ENCODE peak calls at places on chromosome 20, in ten cellular contexts. One of them, this sample, is unnamed.

GRCh38 chr20:51132286-51132810 is 109.4 kb upstream of the KCNG1 start:
- DNase-seq in pancreas: no peak
- DNase-seq in HCT116: no peak
- DNase-seq in NCI-H1417: no peak
- DNase-seq in stimulated activated CD4-positive, alpha-beta T cell treated with anti-CD3 and anti-CD28 coated beads, Interleukin-1b, Interleukin-23, amount 100 ng/mL, for 48 hours: no peak
- DNase-seq in HCEC 1CT: peak
- DNase-seq in non-pigmented ciliary epithelial cell: no peak
- DNase-seq in Peyer's patch: peak
- DNase-seq in ovary: no peak
- DNase-seq in HS-27A: no peak
- DNase-seq in this sample: no peak

GRCh38 chr20:49052334-49052733 is 6.2 kb downstream of the CSE1L start:
- DNase-seq in pancreas: no peak
- DNase-seq in HCT116: no peak
- DNase-seq in NCI-H1417: no peak
- DNase-seq in stimulated activated CD4-positive, alpha-beta T cell treated with anti-CD3 and anti-CD28 coated beads, Interleukin-1b, Interleukin-23, amount 100 ng/mL, for 48 hours: no peak
- DNase-seq in HCEC 1CT: no peak
- DNase-seq in non-pigmented ciliary epithelial cell: no peak
- DNase-seq in Peyer's patch: no peak
- DNase-seq in ovary: no peak
- DNase-seq in HS-27A: no peak
- DNase-seq in this sample: no peak

GRCh38 chr20:57185188-57185743 is 81.2 kb downstream of the BMP7 start:
- DNase-seq in pancreas: no peak
- DNase-seq in HCT116: no peak
- DNase-seq in NCI-H1417: no peak
- DNase-seq in stimulated activated CD4-positive, alpha-beta T cell treated with anti-CD3 and anti-CD28 coated beads, Interleukin-1b, Interleukin-23, amount 100 ng/mL, for 48 hours: no peak
- DNase-seq in HCEC 1CT: no peak
- DNase-seq in non-pigmented ciliary epithelial cell: no peak
- DNase-seq in Peyer's patch: no peak
- DNase-seq in ovary: no peak
- DNase-seq in HS-27A: no peak
- DNase-seq in this sample: no peak

GRCh38 chr20:48813930-48814546 is 13.8 kb downstream of the PREX1 start:
- DNase-seq in pancreas: no peak
- DNase-seq in HCT116: no peak
- DNase-seq in NCI-H1417: no peak
- DNase-seq in stimulated activated CD4-positive, alpha-beta T cell treated with anti-CD3 and anti-CD28 coated beads, Interleukin-1b, Interleukin-23, amount 100 ng/mL, for 48 hours: no peak
- DNase-seq in HCEC 1CT: no peak
- DNase-seq in non-pigmented ciliary epithelial cell: no peak
- DNase-seq in Peyer's patch: no peak
- DNase-seq in ovary: no peak
- DNase-seq in HS-27A: no peak
- DNase-seq in this sample: no peak

GRCh38 chr20:22374066-22374465 is 210.3 kb downstream of the FOXA2 start:
- DNase-seq in pancreas: no peak
- DNase-seq in HCT116: no peak
- DNase-seq in NCI-H1417: no peak
- DNase-seq in stimulated activated CD4-positive, alpha-beta T cell treated with anti-CD3 and anti-CD28 coated beads, Interleukin-1b, Interleukin-23, amount 100 ng/mL, for 48 hours: no peak
- DNase-seq in HCEC 1CT: no peak
- DNase-seq in non-pigmented ciliary epithelial cell: no peak
- DNase-seq in Peyer's patch: no peak
- DNase-seq in ovary: no peak
- DNase-seq in HS-27A: no peak
- DNase-seq in this sample: no peak

GRCh38 chr20:366042-366718 is 14.4 kb upstream of the TRIB3 start:
- DNase-seq in pancreas: no peak
- DNase-seq in HCT116: no peak
- DNase-seq in NCI-H1417: no peak
- DNase-seq in stimulated activated CD4-positive, alpha-beta T cell treated with anti-CD3 and anti-CD28 coated beads, Interleukin-1b, Interleukin-23, amount 100 ng/mL, for 48 hours: no peak
- DNase-seq in HCEC 1CT: no peak
- DNase-seq in non-pigmented ciliary epithelial cell: no peak
- DNase-seq in Peyer's patch: no peak
- DNase-seq in ovary: no peak
- DNase-seq in HS-27A: no peak
- DNase-seq in this sample: peak

GRCh38 chr20:57190536-57191265 is 75.7 kb downstream of the BMP7 start:
- DNase-seq in pancreas: no peak
- DNase-seq in HCT116: no peak
- DNase-seq in NCI-H1417: no peak
- DNase-seq in stimulated activated CD4-positive, alpha-beta T cell treated with anti-CD3 and anti-CD28 coated beads, Interleukin-1b, Interleukin-23, amount 100 ng/mL, for 48 hours: no peak
- DNase-seq in HCEC 1CT: no peak
- DNase-seq in non-pigmented ciliary epithelial cell: no peak
- DNase-seq in Peyer's patch: no peak
- DNase-seq in ovary: no peak
- DNase-seq in HS-27A: no peak
- DNase-seq in this sample: no peak

GRCh38 chr20:46757754-46758678 is 48.6 kb downstream of the SLC2A10 start:
- DNase-seq in pancreas: peak
- DNase-seq in HCT116: peak
- DNase-seq in NCI-H1417: peak
- DNase-seq in stimulated activated CD4-positive, alpha-beta T cell treated with anti-CD3 and anti-CD28 coated beads, Interleukin-1b, Interleukin-23, amount 100 ng/mL, for 48 hours: peak
- DNase-seq in HCEC 1CT: peak
- DNase-seq in non-pigmented ciliary epithelial cell: no peak
- DNase-seq in Peyer's patch: peak
- DNase-seq in ovary: peak
- DNase-seq in HS-27A: peak
- DNase-seq in this sample: peak

GRCh38 chr20:51470907-51471411 is 71.6 kb downstream of the NFATC2 start:
- DNase-seq in pancreas: no peak
- DNase-seq in HCT116: no peak
- DNase-seq in NCI-H1417: no peak
- DNase-seq in stimulated activated CD4-positive, alpha-beta T cell treated with anti-CD3 and anti-CD28 coated beads, Interleukin-1b, Interleukin-23, amount 100 ng/mL, for 48 hours: peak
- DNase-seq in HCEC 1CT: no peak
- DNase-seq in non-pigmented ciliary epithelial cell: no peak
- DNase-seq in Peyer's patch: no peak
- DNase-seq in ovary: no peak
- DNase-seq in HS-27A: no peak
- DNase-seq in this sample: peak

GRCh38 chr20:56949318-56949717 is 317.1 kb downstream of the BMP7 start:
- DNase-seq in pancreas: no peak
- DNase-seq in HCT116: peak
- DNase-seq in NCI-H1417: no peak
- DNase-seq in stimulated activated CD4-positive, alpha-beta T cell treated with anti-CD3 and anti-CD28 coated beads, Interleukin-1b, Interleukin-23, amount 100 ng/mL, for 48 hours: no peak
- DNase-seq in HCEC 1CT: no peak
- DNase-seq in non-pigmented ciliary epithelial cell: no peak
- DNase-seq in Peyer's patch: no peak
- DNase-seq in ovary: no peak
- DNase-seq in HS-27A: no peak
- DNase-seq in this sample: no peak

GRCh38 chr20:48733296-48733790 is 94.5 kb downstream of the PREX1 start:
- DNase-seq in pancreas: no peak
- DNase-seq in HCT116: no peak
- DNase-seq in NCI-H1417: no peak
- DNase-seq in stimulated activated CD4-positive, alpha-beta T cell treated with anti-CD3 and anti-CD28 coated beads, Interleukin-1b, Interleukin-23, amount 100 ng/mL, for 48 hours: no peak
- DNase-seq in HCEC 1CT: no peak
- DNase-seq in non-pigmented ciliary epithelial cell: no peak
- DNase-seq in Peyer's patch: no peak
- DNase-seq in ovary: no peak
- DNase-seq in HS-27A: no peak
- DNase-seq in this sample: no peak

GRCh38 chr20:10978713-10979112 is 304.9 kb upstream of the JAG1 start:
- DNase-seq in pancreas: no peak
- DNase-seq in HCT116: no peak
- DNase-seq in NCI-H1417: no peak
- DNase-seq in stimulated activated CD4-positive, alpha-beta T cell treated with anti-CD3 and anti-CD28 coated beads, Interleukin-1b, Interleukin-23, amount 100 ng/mL, for 48 hours: no peak
- DNase-seq in HCEC 1CT: no peak
- DNase-seq in non-pigmented ciliary epithelial cell: no peak
- DNase-seq in Peyer's patch: no peak
- DNase-seq in ovary: no peak
- DNase-seq in HS-27A: no peak
- DNase-seq in this sample: no peak

GRCh38 chr20:20712004-20712473 is 405 bp downstream of the RALGAPA2 start:
- DNase-seq in pancreas: no peak
- DNase-seq in HCT116: no peak
- DNase-seq in NCI-H1417: peak
- DNase-seq in stimulated activated CD4-positive, alpha-beta T cell treated with anti-CD3 and anti-CD28 coated beads, Interleukin-1b, Interleukin-23, amount 100 ng/mL, for 48 hours: no peak
- DNase-seq in HCEC 1CT: no peak
- DNase-seq in non-pigmented ciliary epithelial cell: no peak
- DNase-seq in Peyer's patch: no peak
- DNase-seq in ovary: no peak
- DNase-seq in HS-27A: no peak
- DNase-seq in this sample: peak

GRCh38 chr20:56636701-56637100 is 7.6 kb downstream of the TFAP2C start:
- DNase-seq in pancreas: no peak
- DNase-seq in HCT116: no peak
- DNase-seq in NCI-H1417: no peak
- DNase-seq in stimulated activated CD4-positive, alpha-beta T cell treated with anti-CD3 and anti-CD28 coated beads, Interleukin-1b, Interleukin-23, amount 100 ng/mL, for 48 hours: no peak
- DNase-seq in HCEC 1CT: peak
- DNase-seq in non-pigmented ciliary epithelial cell: peak
- DNase-seq in Peyer's patch: no peak
- DNase-seq in ovary: no peak
- DNase-seq in HS-27A: no peak
- DNase-seq in this sample: no peak

GRCh38 chr20:46582648-46583047 is 32.2 kb upstream of the OCSTAMP start:
- DNase-seq in pancreas: no peak
- DNase-seq in HCT116: no peak
- DNase-seq in NCI-H1417: no peak
- DNase-seq in stimulated activated CD4-positive, alpha-beta T cell treated with anti-CD3 and anti-CD28 coated beads, Interleukin-1b, Interleukin-23, amount 100 ng/mL, for 48 hours: no peak
- DNase-seq in HCEC 1CT: no peak
- DNase-seq in non-pigmented ciliary epithelial cell: no peak
- DNase-seq in Peyer's patch: no peak
- DNase-seq in ovary: no peak
- DNase-seq in HS-27A: no peak
- DNase-seq in this sample: no peak

GRCh38 chr20:1160496-1160895 is 24.3 kb downstream of the TMEM74B start:
- DNase-seq in pancreas: no peak
- DNase-seq in HCT116: no peak
- DNase-seq in NCI-H1417: no peak
- DNase-seq in stimulated activated CD4-positive, alpha-beta T cell treated with anti-CD3 and anti-CD28 coated beads, Interleukin-1b, Interleukin-23, amount 100 ng/mL, for 48 hours: no peak
- DNase-seq in HCEC 1CT: no peak
- DNase-seq in non-pigmented ciliary epithelial cell: no peak
- DNase-seq in Peyer's patch: no peak
- DNase-seq in ovary: no peak
- DNase-seq in HS-27A: no peak
- DNase-seq in this sample: no peak

GRCh38 chr20:46894971-46895905 is 595 bp downstream of the EYA2 start:
- DNase-seq in pancreas: no peak
- DNase-seq in HCT116: no peak
- DNase-seq in NCI-H1417: no peak
- DNase-seq in stimulated activated CD4-positive, alpha-beta T cell treated with anti-CD3 and anti-CD28 coated beads, Interleukin-1b, Interleukin-23, amount 100 ng/mL, for 48 hours: no peak
- DNase-seq in HCEC 1CT: no peak
- DNase-seq in non-pigmented ciliary epithelial cell: no peak
- DNase-seq in Peyer's patch: no peak
- DNase-seq in ovary: no peak
- DNase-seq in HS-27A: no peak
- DNase-seq in this sample: no peak

GRCh38 chr20:10447028-10447427 is 11.9 kb downstream of the SLX4IP start:
- DNase-seq in pancreas: no peak
- DNase-seq in HCT116: peak
- DNase-seq in NCI-H1417: no peak
- DNase-seq in stimulated activated CD4-positive, alpha-beta T cell treated with anti-CD3 and anti-CD28 coated beads, Interleukin-1b, Interleukin-23, amount 100 ng/mL, for 48 hours: peak
- DNase-seq in HCEC 1CT: peak
- DNase-seq in non-pigmented ciliary epithelial cell: no peak
- DNase-seq in Peyer's patch: no peak
- DNase-seq in ovary: no peak
- DNase-seq in HS-27A: peak
- DNase-seq in this sample: peak

GRCh38 chr20:43909720-43910119 is 4.9 kb upstream of the TOX2 start:
- DNase-seq in pancreas: no peak
- DNase-seq in HCT116: no peak
- DNase-seq in NCI-H1417: peak
- DNase-seq in stimulated activated CD4-positive, alpha-beta T cell treated with anti-CD3 and anti-CD28 coated beads, Interleukin-1b, Interleukin-23, amount 100 ng/mL, for 48 hours: no peak
- DNase-seq in HCEC 1CT: no peak
- DNase-seq in non-pigmented ciliary epithelial cell: no peak
- DNase-seq in Peyer's patch: no peak
- DNase-seq in ovary: no peak
- DNase-seq in HS-27A: no peak
- DNase-seq in this sample: no peak

GRCh38 chr20:46408281-46408731 is 1.9 kb upstream of the ELMO2 start:
- DNase-seq in pancreas: no peak
- DNase-seq in HCT116: no peak
- DNase-seq in NCI-H1417: no peak
- DNase-seq in stimulated activated CD4-positive, alpha-beta T cell treated with anti-CD3 and anti-CD28 coated beads, Interleukin-1b, Interleukin-23, amount 100 ng/mL, for 48 hours: no peak
- DNase-seq in HCEC 1CT: no peak
- DNase-seq in non-pigmented ciliary epithelial cell: no peak
- DNase-seq in Peyer's patch: no peak
- DNase-seq in ovary: no peak
- DNase-seq in HS-27A: no peak
- DNase-seq in this sample: no peak

GRCh38 chr20:63855363-63856110 is 5.8 kb upstream of the ABHD16B start:
- DNase-seq in pancreas: no peak
- DNase-seq in HCT116: no peak
- DNase-seq in NCI-H1417: no peak
- DNase-seq in stimulated activated CD4-positive, alpha-beta T cell treated with anti-CD3 and anti-CD28 coated beads, Interleukin-1b, Interleukin-23, amount 100 ng/mL, for 48 hours: no peak
- DNase-seq in HCEC 1CT: no peak
- DNase-seq in non-pigmented ciliary epithelial cell: no peak
- DNase-seq in Peyer's patch: peak
- DNase-seq in ovary: peak
- DNase-seq in HS-27A: no peak
- DNase-seq in this sample: no peak

GRCh38 chr20:1328680-1329330 is at the start of gene SDCBP2:
- DNase-seq in pancreas: peak
- DNase-seq in HCT116: peak
- DNase-seq in NCI-H1417: no peak
- DNase-seq in stimulated activated CD4-positive, alpha-beta T cell treated with anti-CD3 and anti-CD28 coated beads, Interleukin-1b, Interleukin-23, amount 100 ng/mL, for 48 hours: no peak
- DNase-seq in HCEC 1CT: no peak
- DNase-seq in non-pigmented ciliary epithelial cell: no peak
- DNase-seq in Peyer's patch: peak
- DNase-seq in ovary: no peak
- DNase-seq in HS-27A: no peak
- DNase-seq in this sample: peak

GRCh38 chr20:62740286-62741141 is 31.9 kb downstream of the NTSR1 start:
- DNase-seq in pancreas: no peak
- DNase-seq in HCT116: peak
- DNase-seq in NCI-H1417: no peak
- DNase-seq in stimulated activated CD4-positive, alpha-beta T cell treated with anti-CD3 and anti-CD28 coated beads, Interleukin-1b, Interleukin-23, amount 100 ng/mL, for 48 hours: peak
- DNase-seq in HCEC 1CT: peak
- DNase-seq in non-pigmented ciliary epithelial cell: peak
- DNase-seq in Peyer's patch: peak
- DNase-seq in ovary: no peak
- DNase-seq in HS-27A: peak
- DNase-seq in this sample: peak

GRCh38 chr20:61608275-61609085 is 356.4 kb downstream of the CDH4 start:
- DNase-seq in pancreas: no peak
- DNase-seq in HCT116: no peak
- DNase-seq in NCI-H1417: no peak
- DNase-seq in stimulated activated CD4-positive, alpha-beta T cell treated with anti-CD3 and anti-CD28 coated beads, Interleukin-1b, Interleukin-23, amount 100 ng/mL, for 48 hours: no peak
- DNase-seq in HCEC 1CT: no peak
- DNase-seq in non-pigmented ciliary epithelial cell: no peak
- DNase-seq in Peyer's patch: no peak
- DNase-seq in ovary: no peak
- DNase-seq in HS-27A: no peak
- DNase-seq in this sample: peak

GRCh38 chr20:18984238-18985200 is 170.9 kb downstream of the SCP2D1 start:
- DNase-seq in pancreas: peak
- DNase-seq in HCT116: no peak
- DNase-seq in NCI-H1417: no peak
- DNase-seq in stimulated activated CD4-positive, alpha-beta T cell treated with anti-CD3 and anti-CD28 coated beads, Interleukin-1b, Interleukin-23, amount 100 ng/mL, for 48 hours: no peak
- DNase-seq in HCEC 1CT: no peak
- DNase-seq in non-pigmented ciliary epithelial cell: no peak
- DNase-seq in Peyer's patch: no peak
- DNase-seq in ovary: peak
- DNase-seq in HS-27A: no peak
- DNase-seq in this sample: no peak

GRCh38 chr20:44650777-44651493 is 564 bp downstream of the ADA start:
- DNase-seq in pancreas: no peak
- DNase-seq in HCT116: no peak
- DNase-seq in NCI-H1417: no peak
- DNase-seq in stimulated activated CD4-positive, alpha-beta T cell treated with anti-CD3 and anti-CD28 coated beads, Interleukin-1b, Interleukin-23, amount 100 ng/mL, for 48 hours: peak
- DNase-seq in HCEC 1CT: no peak
- DNase-seq in non-pigmented ciliary epithelial cell: no peak
- DNase-seq in Peyer's patch: no peak
- DNase-seq in ovary: peak
- DNase-seq in HS-27A: no peak
- DNase-seq in this sample: peak

GRCh38 chr20:20953738-20954657 is 152.2 kb downstream of the LINC00237 start:
- DNase-seq in pancreas: no peak
- DNase-seq in HCT116: no peak
- DNase-seq in NCI-H1417: no peak
- DNase-seq in stimulated activated CD4-positive, alpha-beta T cell treated with anti-CD3 and anti-CD28 coated beads, Interleukin-1b, Interleukin-23, amount 100 ng/mL, for 48 hours: no peak
- DNase-seq in HCEC 1CT: no peak
- DNase-seq in non-pigmented ciliary epithelial cell: no peak
- DNase-seq in Peyer's patch: no peak
- DNase-seq in ovary: no peak
- DNase-seq in HS-27A: no peak
- DNase-seq in this sample: no peak

GRCh38 chr20:17761612-17762011 is 61.8 kb downstream of the BANF2 start:
- DNase-seq in pancreas: no peak
- DNase-seq in HCT116: peak
- DNase-seq in NCI-H1417: no peak
- DNase-seq in stimulated activated CD4-positive, alpha-beta T cell treated with anti-CD3 and anti-CD28 coated beads, Interleukin-1b, Interleukin-23, amount 100 ng/mL, for 48 hours: no peak
- DNase-seq in HCEC 1CT: no peak
- DNase-seq in non-pigmented ciliary epithelial cell: no peak
- DNase-seq in Peyer's patch: no peak
- DNase-seq in ovary: no peak
- DNase-seq in HS-27A: no peak
- DNase-seq in this sample: no peak

This sample was measured in activated CD4-positive, alpha-beta memory T cell treated with anti-CD3 and anti-CD28 coated beads for 36 hours.